ENCODE peak calls at places on chromosomes 13 and 19, in five cellular contexts. One of them, this sample, is unnamed.

GRCh38 chr13:93413972-93414717 is 187.5 kb downstream of the GPC6 start:
- DNase-seq in T follicular helper cell: no peak
- DNase-seq in NCI-H1930: no peak
- DNase-seq in NCI-H510A treated with DMSO at 0.1 percent for 48 hours: no peak
- DNase-seq in AG09319: no peak
- DNase-seq in this sample: no peak

GRCh38 chr19:18109731-18110671 is 12.4 kb downstream of the MAST3 start:
- DNase-seq in AG09319: no peak
- DNase-seq in T follicular helper cell: no peak
- DNase-seq in NCI-H510A treated with DMSO at 0.1 percent for 48 hours: peak
- DNase-seq in NCI-H1930: no peak
- DNase-seq in this sample: no peak

GRCh38 chr13:36352350-36352749 is 6.2 kb upstream of the SPART start:
- DNase-seq in NCI-H510A treated with DMSO at 0.1 percent for 48 hours: no peak
- DNase-seq in T follicular helper cell: no peak
- DNase-seq in NCI-H1930: no peak
- DNase-seq in AG09319: no peak
- DNase-seq in this sample: no peak

GRCh38 chr19:43416951-43417623 is 2.4 kb downstream of the TEX101 start:
- DNase-seq in AG09319: no peak
- DNase-seq in NCI-H1930: no peak
- DNase-seq in T follicular helper cell: no peak
- DNase-seq in NCI-H510A treated with DMSO at 0.1 percent for 48 hours: no peak
- DNase-seq in this sample: no peak

GRCh38 chr19:3644351-3645066 is 17.9 kb upstream of the CACTIN start:
- DNase-seq in NCI-H1930: no peak
- DNase-seq in T follicular helper cell: no peak
- DNase-seq in AG09319: no peak
- DNase-seq in NCI-H510A treated with DMSO at 0.1 percent for 48 hours: no peak
- DNase-seq in this sample: no peak

GRCh38 chr13:97353927-97354326 is 80.0 kb upstream of the RAP2A start:
- DNase-seq in T follicular helper cell: no peak
- DNase-seq in NCI-H1930: no peak
- DNase-seq in AG09319: no peak
- DNase-seq in NCI-H510A treated with DMSO at 0.1 percent for 48 hours: no peak
- DNase-seq in this sample: no peak

GRCh38 chr19:5691205-5691929 is 1.3 kb downstream of the RPL36 start:
- DNase-seq in AG09319: peak
- DNase-seq in T follicular helper cell: no peak
- DNase-seq in NCI-H510A treated with DMSO at 0.1 percent for 48 hours: peak
- DNase-seq in NCI-H1930: no peak
- DNase-seq in this sample: no peak

GRCh38 chr19:8552810-8553209 is 24.4 kb downstream of the MYO1F start:
- DNase-seq in AG09319: no peak
- DNase-seq in NCI-H1930: no peak
- DNase-seq in T follicular helper cell: no peak
- DNase-seq in NCI-H510A treated with DMSO at 0.1 percent for 48 hours: no peak
- DNase-seq in this sample: no peak

GRCh38 chr13:27309967-27310598 is 39.5 kb downstream of the RASL11A start:
- DNase-seq in AG09319: no peak
- DNase-seq in NCI-H510A treated with DMSO at 0.1 percent for 48 hours: no peak
- DNase-seq in NCI-H1930: no peak
- DNase-seq in T follicular helper cell: no peak
- DNase-seq in this sample: peak

GRCh38 chr13:50685491-50685890 is 158.0 kb downstream of the DLEU7 start:
- DNase-seq in T follicular helper cell: no peak
- DNase-seq in NCI-H510A treated with DMSO at 0.1 percent for 48 hours: no peak
- DNase-seq in NCI-H1930: no peak
- DNase-seq in AG09319: no peak
- DNase-seq in this sample: peak

GRCh38 chr13:102582256-102582655 is 14.5 kb upstream of the TPP2 start:
- DNase-seq in T follicular helper cell: no peak
- DNase-seq in AG09319: no peak
- DNase-seq in NCI-H510A treated with DMSO at 0.1 percent for 48 hours: no peak
- DNase-seq in NCI-H1930: no peak
- DNase-seq in this sample: no peak

GRCh38 chr19:14363203-14364097 is 17.8 kb upstream of the ADGRE5 start:
- DNase-seq in NCI-H1930: no peak
- DNase-seq in AG09319: no peak
- DNase-seq in NCI-H510A treated with DMSO at 0.1 percent for 48 hours: peak
- DNase-seq in T follicular helper cell: no peak
- DNase-seq in this sample: no peak

GRCh38 chr13:84076280-84076679 is 194.0 kb upstream of the SLITRK1 start:
- DNase-seq in AG09319: no peak
- DNase-seq in NCI-H510A treated with DMSO at 0.1 percent for 48 hours: no peak
- DNase-seq in NCI-H1930: no peak
- DNase-seq in T follicular helper cell: no peak
- DNase-seq in this sample: no peak

GRCh38 chr13:105773887-105774538 is 761.4 kb downstream of the EFNB2 start:
- DNase-seq in T follicular helper cell: no peak
- DNase-seq in NCI-H510A treated with DMSO at 0.1 percent for 48 hours: no peak
- DNase-seq in NCI-H1930: peak
- DNase-seq in AG09319: no peak
- DNase-seq in this sample: peak

GRCh38 chr13:114264886-114265611 is 16.4 kb upstream of the UPF3A start:
- DNase-seq in AG09319: peak
- DNase-seq in T follicular helper cell: no peak
- DNase-seq in NCI-H510A treated with DMSO at 0.1 percent for 48 hours: no peak
- DNase-seq in NCI-H1930: no peak
- DNase-seq in this sample: no peak

GRCh38 chr13:31681133-31681532 is 58.2 kb upstream of the RXFP2 start:
- DNase-seq in AG09319: no peak
- DNase-seq in NCI-H1930: no peak
- DNase-seq in NCI-H510A treated with DMSO at 0.1 percent for 48 hours: no peak
- DNase-seq in T follicular helper cell: no peak
- DNase-seq in this sample: no peak

GRCh38 chr13:30255696-30256095 is 51.7 kb downstream of the KATNAL1 start:
- DNase-seq in NCI-H1930: no peak
- DNase-seq in NCI-H510A treated with DMSO at 0.1 percent for 48 hours: no peak
- DNase-seq in AG09319: no peak
- DNase-seq in T follicular helper cell: no peak
- DNase-seq in this sample: no peak

GRCh38 chr13:108733141-108733540 is 103.7 kb downstream of the MYO16 start:
- DNase-seq in AG09319: no peak
- DNase-seq in T follicular helper cell: no peak
- DNase-seq in NCI-H1930: no peak
- DNase-seq in NCI-H510A treated with DMSO at 0.1 percent for 48 hours: no peak
- DNase-seq in this sample: peak

GRCh38 chr19:3108775-3109174 is 14.6 kb downstream of the GNA11 start:
- DNase-seq in NCI-H510A treated with DMSO at 0.1 percent for 48 hours: peak
- DNase-seq in AG09319: no peak
- DNase-seq in T follicular helper cell: peak
- DNase-seq in NCI-H1930: peak
- DNase-seq in this sample: no peak

GRCh38 chr19:7460562-7460966 is 28.3 kb downstream of the PEX11G start:
- DNase-seq in T follicular helper cell: no peak
- DNase-seq in NCI-H1930: no peak
- DNase-seq in AG09319: no peak
- DNase-seq in NCI-H510A treated with DMSO at 0.1 percent for 48 hours: no peak
- DNase-seq in this sample: no peak

GRCh38 chr13:54949735-54950134 is 1921.1 kb downstream of the OLFM4 start:
- DNase-seq in AG09319: no peak
- DNase-seq in NCI-H1930: no peak
- DNase-seq in NCI-H510A treated with DMSO at 0.1 percent for 48 hours: no peak
- DNase-seq in T follicular helper cell: no peak
- DNase-seq in this sample: no peak

GRCh38 chr13:74210693-74211393 is 76.6 kb upstream of the KLF12 start:
- DNase-seq in NCI-H1930: no peak
- DNase-seq in AG09319: peak
- DNase-seq in NCI-H510A treated with DMSO at 0.1 percent for 48 hours: no peak
- DNase-seq in T follicular helper cell: no peak
- DNase-seq in this sample: no peak

GRCh38 chr13:97211986-97212385 is 10.1 kb upstream of the MBNL2 start:
- DNase-seq in NCI-H510A treated with DMSO at 0.1 percent for 48 hours: no peak
- DNase-seq in T follicular helper cell: no peak
- DNase-seq in NCI-H1930: no peak
- DNase-seq in AG09319: no peak
- DNase-seq in this sample: no peak

GRCh38 chr13:101751488-101751887 is 299.0 kb downstream of the ITGBL1 start:
- DNase-seq in NCI-H1930: no peak
- DNase-seq in AG09319: peak
- DNase-seq in T follicular helper cell: no peak
- DNase-seq in NCI-H510A treated with DMSO at 0.1 percent for 48 hours: peak
- DNase-seq in this sample: peak

GRCh38 chr19:49832556-49832955 is 14.5 kb downstream of the MED25 start:
- DNase-seq in T follicular helper cell: no peak
- DNase-seq in AG09319: no peak
- DNase-seq in NCI-H1930: no peak
- DNase-seq in NCI-H510A treated with DMSO at 0.1 percent for 48 hours: no peak
- DNase-seq in this sample: no peak

GRCh38 chr19:44658069-44658727 is 13.1 kb upstream of the CEACAM19 start:
- DNase-seq in NCI-H1930: no peak
- DNase-seq in NCI-H510A treated with DMSO at 0.1 percent for 48 hours: no peak
- DNase-seq in AG09319: no peak
- DNase-seq in T follicular helper cell: no peak
- DNase-seq in this sample: no peak

GRCh38 chr13:52411629-52412028 is 5.7 kb upstream of the THSD1 start:
- DNase-seq in T follicular helper cell: no peak
- DNase-seq in NCI-H1930: no peak
- DNase-seq in NCI-H510A treated with DMSO at 0.1 percent for 48 hours: no peak
- DNase-seq in AG09319: no peak
- DNase-seq in this sample: no peak

GRCh38 chr19:10388957-10389356 is 8.6 kb upstream of the TYK2 start:
- DNase-seq in NCI-H1930: peak
- DNase-seq in T follicular helper cell: peak
- DNase-seq in NCI-H510A treated with DMSO at 0.1 percent for 48 hours: peak
- DNase-seq in AG09319: peak
- DNase-seq in this sample: no peak

GRCh38 chr19:5580116-5580515 is 12.4 kb upstream of the TINCR start:
- DNase-seq in NCI-H1930: peak
- DNase-seq in NCI-H510A treated with DMSO at 0.1 percent for 48 hours: peak
- DNase-seq in AG09319: no peak
- DNase-seq in T follicular helper cell: no peak
- DNase-seq in this sample: no peak

GRCh38 chr13:112615391-112615790 is 27.4 kb upstream of the TUBGCP3 start:
- DNase-seq in NCI-H1930: no peak
- DNase-seq in AG09319: no peak
- DNase-seq in NCI-H510A treated with DMSO at 0.1 percent for 48 hours: no peak
- DNase-seq in T follicular helper cell: no peak
- DNase-seq in this sample: no peak

GRCh38 chr19:55454787-55455243 is 6.6 kb downstream of the ISOC2 start:
- DNase-seq in T follicular helper cell: no peak
- DNase-seq in NCI-H1930: peak
- DNase-seq in AG09319: no peak
- DNase-seq in NCI-H510A treated with DMSO at 0.1 percent for 48 hours: peak
- DNase-seq in this sample: no peak

GRCh38 chr13:111211789-111212516 is 96.8 kb downstream of the ARHGEF7 start:
- DNase-seq in NCI-H1930: no peak
- DNase-seq in AG09319: no peak
- DNase-seq in T follicular helper cell: no peak
- DNase-seq in NCI-H510A treated with DMSO at 0.1 percent for 48 hours: no peak
- DNase-seq in this sample: no peak

GRCh38 chr19:4523306-4524110 is 5.2 kb upstream of the PLIN4 start:
- DNase-seq in NCI-H1930: no peak
- DNase-seq in T follicular helper cell: no peak
- DNase-seq in AG09319: no peak
- DNase-seq in NCI-H510A treated with DMSO at 0.1 percent for 48 hours: no peak
- DNase-seq in this sample: no peak

GRCh38 chr13:112686987-112687386 is 2.9 kb upstream of the ATP11A start:
- DNase-seq in AG09319: no peak
- DNase-seq in T follicular helper cell: no peak
- DNase-seq in NCI-H510A treated with DMSO at 0.1 percent for 48 hours: no peak
- DNase-seq in NCI-H1930: no peak
- DNase-seq in this sample: no peak

GRCh38 chr19:7673995-7674667 is 2.8 kb upstream of the MCEMP1 start:
- DNase-seq in AG09319: peak
- DNase-seq in NCI-H1930: no peak
- DNase-seq in NCI-H510A treated with DMSO at 0.1 percent for 48 hours: peak
- DNase-seq in T follicular helper cell: no peak
- DNase-seq in this sample: no peak

GRCh38 chr19:18649371-18650047 is 12.7 kb downstream of the KLHL26 start:
- DNase-seq in NCI-H1930: no peak
- DNase-seq in AG09319: no peak
- DNase-seq in T follicular helper cell: no peak
- DNase-seq in NCI-H510A treated with DMSO at 0.1 percent for 48 hours: peak
- DNase-seq in this sample: no peak

GRCh38 chr19:44869728-44870470 is 21.2 kb upstream of the TOMM40 start:
- DNase-seq in T follicular helper cell: no peak
- DNase-seq in AG09319: no peak
- DNase-seq in NCI-H510A treated with DMSO at 0.1 percent for 48 hours: no peak
- DNase-seq in NCI-H1930: no peak
- DNase-seq in this sample: no peak

GRCh38 chr19:30116530-30116929 is 174.5 kb downstream of the URI1 start:
- DNase-seq in NCI-H1930: no peak
- DNase-seq in AG09319: no peak
- DNase-seq in NCI-H510A treated with DMSO at 0.1 percent for 48 hours: no peak
- DNase-seq in T follicular helper cell: no peak
- DNase-seq in this sample: no peak